ENCODE peak calls at places on chromosomes 1 and 21, in seven cellular contexts. P, O, C, L, B, A and Z are unnamed samples.

GRCh38 chr1:182444497-182444896 is 5.4 kb upstream of the RGSL1 start:
- DNase-seq in L (no peak), P (no peak), A (peak; percentile 20), B (no peak), O (no peak), C (no peak), Z (no peak)

GRCh38 chr21:21000576-21001175 is 2.5 kb downstream of the NCAM2 start:
- DNase-seq in C (no peak), P (no peak), A (peak; percentile 30), B (no peak), O (peak; percentile 18), L (no peak), Z (peak; percentile 75)

GRCh38 chr1:187481581-187482148 is 652.9 kb downstream of the PLA2G4A start:
- DNase-seq in L (no peak), A (no peak), O (no peak), P (no peak), C (no peak), B (no peak), Z (peak; percentile 48)

GRCh38 chr1:16924919-16925477 is 3.3 kb downstream of the CROCC start:
- DNase-seq in L (no peak), C (no peak), B (no peak), O (no peak), P (no peak), A (no peak), Z (no peak)

GRCh38 chr1:27515626-27516025 is 25.7 kb upstream of the WASF2 start:
- DNase-seq in A (no peak), L (no peak), C (no peak), B (no peak), P (no peak), O (no peak), Z (no peak)

GRCh38 chr21:25964926-25965325 is 205.6 kb downstream of the APP start:
- DNase-seq in B (no peak), O (no peak), L (no peak), C (no peak), P (no peak), A (no peak), Z (no peak)

GRCh38 chr21:15421521-15421920 is 308.3 kb upstream of the USP25 start:
- DNase-seq in L (no peak), P (no peak), A (no peak), C (no peak), O (no peak), B (no peak), Z (no peak)

GRCh38 chr1:2821373-2821955 is 20.0 kb upstream of the TTC34 start:
- DNase-seq in O (no peak), L (no peak), C (no peak), B (no peak), A (no peak), P (no peak), Z (no peak)

GRCh38 chr1:52365091-52365745 is 787 bp downstream of the CC2D1B start:
- DNase-seq in B (no peak), P (peak; percentile 55), L (peak; percentile 80), C (peak; percentile 13), O (peak; percentile 47), A (peak; percentile 73), Z (peak; percentile 52)

GRCh38 chr1:194104247-194104844 is 917.9 kb upstream of the B3GALT2 start:
- DNase-seq in L (no peak), A (no peak), O (no peak), B (no peak), C (no peak), P (no peak), Z (no peak)

GRCh38 chr1:1364266-1364665 is 5.9 kb upstream of the MXRA8 start:
- DNase-seq in A (no peak), O (no peak), C (no peak), P (no peak), L (no peak), B (no peak), Z (no peak)

GRCh38 chr1:28663871-28664470 is 4.6 kb upstream of the GMEB1 start:
- DNase-seq in L (no peak), B (no peak), O (no peak), C (no peak), A (no peak), P (no peak), Z (no peak)

GRCh38 chr21:35075546-35075945 is 26.4 kb upstream of the RUNX1 start:
- DNase-seq in C (no peak), P (peak; percentile 74), A (peak; percentile 37), O (no peak), B (no peak), L (peak; percentile 61), Z (peak; percentile 56)

GRCh38 chr1:38141483-38141882 is 94.9 kb upstream of the POU3F1 start:
- DNase-seq in L (no peak), P (no peak), C (no peak), B (no peak), A (no peak), O (no peak), Z (no peak)

GRCh38 chr1:93701619-93702018 is 20.0 kb upstream of the BCAR3 start:
- DNase-seq in P (peak; percentile 95), B (no peak), A (no peak), L (peak; percentile 100), O (no peak), C (no peak), Z (no peak)

GRCh38 chr1:36609241-36610027 is 126.7 kb upstream of the CSF3R start:
- DNase-seq in A (peak; percentile 74), B (peak; percentile 30), C (peak; percentile 13), L (peak; percentile 78), O (peak; percentile 63), P (peak; percentile 52), Z (peak; percentile 76)

GRCh38 chr1:183694035-183694434 is 40.9 kb upstream of the APOBEC4 start:
- DNase-seq in P (no peak), B (no peak), O (no peak), L (no peak), C (no peak), A (no peak), Z (no peak)

GRCh38 chr1:156920233-156921052 is at the start of gene LRRC71:
- DNase-seq in B (peak; percentile 42), P (peak; percentile 50), A (peak; percentile 93), C (peak; percentile 60), L (peak; percentile 87), O (peak; percentile 36), Z (peak; percentile 29)